ENCODE peak calls at places on chromosomes 5 and 9, in six cellular contexts. J, V, L, K, Y and B are unnamed samples.

GRCh38 chr5:174338204-174339010 is 292.9 kb downstream of the NSG2 start:
- DNase-seq in L (no peak), Y (no peak), J (no peak), K (no peak), V (no peak), B (peak)

GRCh38 chr9:125317704-125318103 is 56.1 kb downstream of the GAPVD1 start:
- DNase-seq in V (no peak), K (no peak), L (no peak), Y (no peak), J (no peak), B (no peak)

GRCh38 chr9:15182755-15183154 is 124.3 kb downstream of the TTC39B start:
- DNase-seq in K (no peak), V (no peak), L (no peak), J (no peak), Y (no peak), B (no peak)

GRCh38 chr9:133492061-133493021 is 13.4 kb upstream of the SLC2A6 start:
- DNase-seq in Y (no peak), J (peak), V (no peak), L (no peak), K (no peak), B (no peak)

GRCh38 chr9:129858167-129858962 is 23.1 kb downstream of the USP20 start:
- DNase-seq in K (no peak), L (no peak), V (no peak), J (no peak), Y (no peak), B (no peak)

GRCh38 chr9:127126981-127127380 is 4.5 kb upstream of the ANGPTL2 start:
- DNase-seq in J (no peak), Y (no peak), K (no peak), L (no peak), V (no peak), B (no peak)

GRCh38 chr5:143497749-143498148 is 94.3 kb upstream of the NR3C1 start:
- DNase-seq in V (no peak), K (no peak), Y (no peak), L (no peak), J (no peak), B (no peak)

GRCh38 chr5:150515446-150515845 is 7.5 kb downstream of the NDST1 start:
- DNase-seq in Y (no peak), K (no peak), J (no peak), L (peak), V (no peak), B (peak)

GRCh38 chr5:8913522-8913921 is 632.4 kb downstream of the SEMA5A start:
- DNase-seq in V (no peak), Y (no peak), J (no peak), K (peak), L (no peak), B (no peak)

GRCh38 chr5:1322955-1323802 is 21.7 kb downstream of the CLPTM1L start:
- DNase-seq in J (no peak), L (no peak), K (no peak), Y (no peak), V (no peak), B (no peak)

GRCh38 chr5:15993334-15993733 is 186.3 kb downstream of the MARCHF11 start:
- DNase-seq in Y (no peak), V (no peak), J (peak), L (peak), K (no peak), B (peak)

GRCh38 chr5:15992918-15993317 is 186.7 kb downstream of the MARCHF11 start:
- DNase-seq in Y (no peak), K (no peak), J (peak), V (no peak), L (peak), B (peak)

GRCh38 chr5:15993934-15994333 is 185.7 kb downstream of the MARCHF11 start:
- DNase-seq in K (no peak), L (peak), V (no peak), J (peak), Y (no peak), B (peak)

GRCh38 chr5:15991586-15991985 is 188.0 kb downstream of the MARCHF11 start:
- DNase-seq in Y (no peak), L (no peak), K (no peak), J (no peak), V (no peak), B (no peak)

DNA sequence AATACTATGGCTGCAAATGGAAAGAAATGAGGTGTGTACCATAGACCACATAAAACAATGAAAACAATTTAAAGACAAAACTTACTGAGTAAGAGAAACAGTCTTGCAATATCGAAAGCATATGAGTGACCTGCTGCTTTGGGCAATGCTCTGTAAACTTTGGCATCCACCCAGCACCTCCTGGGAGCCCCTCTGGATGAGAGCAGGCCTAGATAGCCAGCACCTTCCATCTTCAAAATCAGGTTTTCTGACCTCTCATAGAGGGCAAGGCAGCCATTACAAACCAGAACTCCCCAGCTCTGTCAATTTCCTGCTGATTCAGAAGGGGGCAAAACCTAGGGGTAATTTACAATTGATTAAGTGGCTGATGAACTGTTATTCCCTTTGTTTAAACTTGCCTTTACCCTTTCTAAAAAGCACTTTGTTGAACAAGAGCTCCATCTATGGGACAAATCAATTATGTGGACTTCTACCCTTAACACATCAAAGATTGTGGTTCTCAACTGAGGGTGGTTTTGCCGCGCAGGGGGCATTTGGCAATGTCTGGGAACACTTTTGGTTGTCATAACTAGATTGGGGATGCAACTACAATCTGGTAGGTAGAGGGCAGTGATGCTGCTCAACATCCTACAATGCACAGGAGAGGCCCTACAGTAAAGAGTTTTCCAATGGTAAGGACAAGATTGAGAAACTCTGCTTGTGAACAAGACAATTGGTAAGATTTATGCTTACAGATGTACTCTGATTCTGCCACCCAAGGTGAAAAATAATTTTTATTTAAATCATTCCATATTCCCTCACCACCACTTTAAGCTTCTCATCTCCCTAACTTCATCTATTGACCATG is 184.2 kb downstream of the MARCHF11 start:
- DNase-seq in J (peak), Y (no peak), L (peak), V (no peak), K (peak), B (peak)
- TF ChIP-seq CTCF in J (peak), Y (peak), L (peak), V (peak), K (peak), B (peak)

GRCh38 chr5:177508217-177508611 is 1.4 kb downstream of the DOK3 start:
- DNase-seq in L (no peak), V (no peak), K (no peak), J (no peak), Y (no peak), B (no peak)
- H3K4me3 ChIP-seq in L (no peak), V (no peak), K (no peak), J (no peak), Y (peak), B (no peak)

GRCh38 chr5:149005077-149005892 is 57.6 kb downstream of the SH3TC2 start:
- DNase-seq in Y (no peak), L (peak), J (peak), K (no peak), V (no peak), B (peak)

GRCh38 chr5:149001154-149001553 is 61.7 kb downstream of the SH3TC2 start:
- DNase-seq in L (no peak), V (no peak), Y (no peak), J (no peak), K (no peak), B (peak)

GRCh38 chr5:149002053-149002452 is 60.8 kb downstream of the SH3TC2 start:
- DNase-seq in Y (no peak), J (peak), K (no peak), V (peak), L (peak), B (peak)

GRCh38 chr5:149004559-149004958 is 58.3 kb downstream of the SH3TC2 start:
- DNase-seq in J (no peak), L (no peak), V (no peak), K (no peak), Y (no peak), B (no peak)

GRCh38 chr5:149002761-149003689 is 59.8 kb downstream of the SH3TC2 start:
- DNase-seq in J (no peak), L (peak), V (no peak), K (no peak), Y (no peak), B (peak)
- TF ChIP-seq CTCF in J (no peak), L (peak), V (no peak), K (peak), Y (no peak), B (peak)

DNA sequence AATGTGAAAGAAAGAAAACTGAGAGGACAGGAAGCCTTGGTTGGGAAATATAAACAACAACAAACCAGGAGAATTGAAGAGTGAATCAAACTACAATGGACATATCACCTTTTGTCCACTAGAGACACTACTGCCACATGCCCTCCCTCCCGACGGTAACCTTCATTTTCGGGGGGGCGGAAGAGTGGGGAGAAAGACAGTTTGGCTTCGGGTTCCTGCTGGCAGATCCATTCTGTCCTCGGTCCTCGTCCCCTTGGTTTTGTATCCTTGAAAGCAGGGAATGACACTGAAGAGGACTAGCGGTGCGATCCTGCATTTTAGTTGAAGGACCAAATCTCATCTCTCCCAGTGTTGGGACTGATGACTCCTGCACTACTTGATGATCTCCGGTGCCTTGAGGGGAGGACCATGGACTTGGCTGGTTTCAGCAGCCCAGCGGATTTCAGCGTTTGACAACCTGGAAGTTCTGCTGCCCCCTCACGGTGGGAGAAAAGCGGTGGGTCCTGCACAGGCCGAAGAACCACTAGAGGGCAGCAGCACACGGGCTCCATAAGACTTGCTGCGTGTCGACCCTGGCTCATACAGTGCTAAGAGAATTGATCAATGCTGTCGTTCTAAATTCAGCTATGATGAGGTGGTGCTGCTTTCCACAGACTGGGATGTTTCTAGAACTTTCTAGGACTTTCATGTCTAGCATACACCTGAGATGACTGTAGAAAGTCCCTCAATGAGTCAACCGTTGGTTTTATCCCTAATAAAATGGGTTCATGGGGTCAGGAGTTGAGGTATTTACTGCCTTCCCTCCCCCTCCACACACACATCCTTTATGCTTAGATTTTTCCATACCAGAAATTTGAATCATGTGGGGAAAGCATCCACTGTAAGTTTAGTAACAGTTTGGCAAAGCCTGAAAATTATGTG is 15.1 kb upstream of the ZNF131 start:
- DNase-seq in L (peak), V (peak), K (peak), J (peak), Y (peak), B (peak)
- H3K4me3 ChIP-seq in L (peak), V (peak), K (peak), J (peak), Y (peak), B (peak)

GRCh38 chr5:158759276-158759675 is 340.4 kb downstream of the EBF1 start:
- DNase-seq in J (peak), V (no peak), Y (no peak), K (no peak), L (peak), B (no peak)

GRCh38 chr5:158755971-158756370 is 343.7 kb downstream of the EBF1 start:
- DNase-seq in V (no peak), L (peak), J (no peak), Y (no peak), K (no peak), B (no peak)

GRCh38 chr5:158758666-158759065 is 341.1 kb downstream of the EBF1 start:
- DNase-seq in J (peak), V (no peak), L (peak), K (no peak), Y (no peak), B (no peak)

GRCh38 chr5:158755221-158755620 is 344.5 kb downstream of the EBF1 start:
- DNase-seq in K (no peak), J (no peak), Y (no peak), L (no peak), V (no peak), B (no peak)

DNA sequence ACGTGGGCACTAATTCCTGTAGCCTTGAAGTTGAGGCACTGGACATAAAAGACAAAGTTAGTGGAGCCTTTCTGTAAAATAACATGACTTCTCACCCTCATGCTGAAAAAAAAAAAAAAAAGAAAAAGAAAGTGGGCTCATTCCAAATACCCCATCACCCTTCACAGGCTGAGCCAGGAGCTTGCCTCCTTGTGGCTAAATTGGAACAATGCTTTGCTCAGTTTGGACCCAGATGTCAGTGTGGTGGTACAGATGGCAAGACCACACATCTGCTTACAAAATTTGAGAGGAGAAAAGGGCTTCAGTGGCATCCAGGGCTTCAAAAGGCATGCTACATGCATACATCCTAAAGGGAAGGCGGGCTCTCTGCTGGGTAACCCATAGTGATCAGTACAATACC is 342.8 kb downstream of the EBF1 start:
- DNase-seq in L (peak), J (no peak), Y (no peak), V (no peak), K (no peak), B (no peak)
- TF ChIP-seq CTCF in L (peak), J (no peak), Y (no peak), V (no peak), K (no peak), B (no peak)

GRCh38 chr5:153489611-153490010 is 859 bp upstream of the GRIA1 start:
- DNase-seq in Y (no peak), K (no peak), J (peak), V (no peak), L (peak), B (no peak)

GRCh38 chr5:153491408-153491807 is 938 bp downstream of the GRIA1 start:
- DNase-seq in J (no peak), K (no peak), L (no peak), V (no peak), Y (no peak), B (no peak)

DNA sequence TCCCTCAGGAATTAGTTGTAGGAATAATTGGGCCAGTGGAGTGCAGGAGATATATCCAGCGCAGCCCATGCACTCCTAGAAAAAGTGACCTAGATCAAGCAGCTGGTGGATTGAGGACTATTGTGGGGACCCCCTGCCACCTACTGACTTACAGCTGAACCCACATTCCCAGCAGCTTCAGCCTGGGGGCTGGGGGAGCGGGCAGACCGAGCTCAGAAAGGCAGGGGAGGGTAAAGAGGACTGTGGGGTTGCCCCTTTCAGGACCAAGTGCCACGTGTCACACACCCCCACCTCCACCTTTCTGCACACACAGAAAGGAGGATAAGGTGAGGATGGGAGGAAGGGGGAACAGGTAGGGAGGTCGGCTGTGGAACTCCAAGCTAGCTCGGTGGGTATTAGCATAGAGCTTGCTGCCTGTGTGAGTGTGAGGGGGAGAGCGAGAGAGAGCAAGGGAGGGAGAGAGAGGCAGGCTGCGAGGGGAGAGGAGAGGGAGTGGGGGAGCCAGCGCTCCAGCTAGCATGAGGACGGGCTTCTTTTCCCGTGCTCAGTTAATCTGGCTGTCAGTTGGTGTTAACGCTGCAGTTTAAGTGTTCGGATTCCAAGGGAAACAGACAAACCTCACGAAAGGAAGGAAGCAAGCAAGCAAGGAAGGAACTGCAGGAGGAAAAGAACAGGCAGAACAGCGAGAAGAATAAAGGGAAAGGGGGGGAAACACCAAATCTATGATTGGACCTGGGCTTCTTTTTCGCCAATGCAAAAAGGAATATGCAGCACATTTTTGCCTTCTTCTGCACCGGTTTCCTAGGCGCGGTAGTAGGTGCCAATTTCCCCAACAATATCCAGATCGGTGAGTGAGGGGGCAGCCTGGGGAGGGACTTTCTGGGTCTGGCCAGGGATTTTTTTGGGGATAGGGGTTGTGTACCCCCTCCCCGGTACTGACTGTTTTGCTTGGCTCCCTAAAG is at the start of gene GRIA1:
- DNase-seq in V (no peak), K (no peak), Y (no peak), L (no peak), J (no peak), B (no peak)
- H3K4me3 ChIP-seq in V (no peak), K (no peak), Y (peak), L (peak), J (no peak), B (no peak)

GRCh38 chr5:154849791-154850201 is 607 bp downstream of the FAXDC2 start:
- DNase-seq in V (no peak), J (no peak), K (no peak), Y (no peak), L (peak), B (peak)
- TF ChIP-seq CTCF in V (no peak), J (no peak), K (no peak), Y (no peak), L (no peak), B (no peak)

DNA sequence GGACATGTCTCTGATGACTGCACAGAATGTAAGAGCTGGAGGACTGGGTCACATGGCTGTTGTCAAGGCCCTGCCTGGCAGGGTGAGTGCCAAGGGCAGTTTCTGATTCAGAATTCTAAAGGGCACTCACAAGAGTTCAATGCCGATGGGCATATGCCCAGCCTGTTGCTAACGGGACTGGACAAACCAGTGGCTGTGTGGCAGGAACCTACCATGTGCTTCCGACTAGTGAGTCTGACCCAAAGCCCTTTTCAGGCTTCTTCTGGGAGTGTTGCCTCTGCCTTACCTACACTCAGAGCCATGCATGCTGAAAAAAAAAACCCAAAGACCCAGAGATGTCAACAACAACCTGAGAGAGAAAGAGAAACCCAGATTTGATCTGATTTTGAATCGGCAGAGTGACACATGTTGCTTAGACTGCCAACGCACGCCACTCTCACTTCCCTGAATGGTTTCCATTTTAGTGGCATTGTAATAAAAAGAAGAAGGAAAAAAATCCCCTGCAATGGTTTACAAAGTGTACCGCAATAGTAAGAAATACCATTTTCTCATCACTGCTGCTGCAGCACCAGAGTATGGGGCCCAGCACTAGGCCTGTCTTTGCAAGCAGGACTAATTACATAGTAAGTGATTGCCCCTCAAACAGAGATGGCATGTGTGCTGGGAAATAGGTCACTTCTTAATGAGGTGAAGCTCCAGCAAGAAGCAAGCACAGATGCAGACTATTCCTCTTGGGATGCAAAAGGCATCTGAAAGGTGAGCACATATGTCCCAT is 194.3 kb downstream of the PALM2AKAP2 start:
- DNase-seq in K (peak), J (no peak), V (peak), L (no peak), Y (no peak), B (no peak)
- H3K4me3 ChIP-seq in K (peak), J (no peak), V (no peak), L (no peak), Y (no peak), B (no peak)